ENCODE peak calls at places on chromosomes 1 and 21, in seven cellular contexts. C, X, B, M, J, N and Z are unnamed samples. For H3K9me3, the result is how much of the 10 kb centered on the place peaks cover.

GRCh38 chr1:109529895-109530456 is 9.7 kb upstream of the GPR61 start:
- ATAC-seq in N (no peak), C (no peak), J (peak), X (no peak), B (no peak), M (no peak), Z (no peak)

GRCh38 chr1:56156937-56157336 is 422.4 kb downstream of the PLPP3 start:
- ATAC-seq in N (no peak), B (no peak), C (no peak), M (no peak), X (no peak), J (no peak), Z (no peak)

GRCh38 chr1:245209658-245210415 is 55.1 kb downstream of the KIF26B start:
- ATAC-seq in J (no peak), X (peak), N (no peak), C (no peak), M (no peak), B (no peak), Z (no peak)

GRCh38 chr1:14441302-14441741 is 157.2 kb upstream of the KAZN start:
- ATAC-seq in M (no peak), X (no peak), J (peak), C (no peak), N (no peak), B (peak), Z (no peak)

GRCh38 chr1:224192082-224192786 is 9.2 kb downstream of the DEGS1 start:
- ATAC-seq in J (no peak), M (no peak), X (no peak), N (no peak), C (no peak), B (no peak), Z (no peak)

GRCh38 chr1:191590578-191590977 is 567.7 kb upstream of the RGS18 start:
- ATAC-seq in B (no peak), J (no peak), X (no peak), M (no peak), N (no peak), C (no peak), Z (no peak)

GRCh38 chr21:46544824-46545223 is 60.1 kb downstream of the S100B start:
- ATAC-seq in X (no peak), N (no peak), M (no peak), C (no peak), B (no peak), J (no peak), Z (no peak)

GRCh38 chr1:32100359-32100758 is 7.5 kb upstream of the KPNA6 start:
- ATAC-seq in N (no peak), C (no peak), B (no peak), J (no peak), X (peak), M (no peak), Z (peak)

GRCh38 chr1:998905-999796 is 746 bp downstream of the HES4 start:
- ATAC-seq in M (no peak), J (no peak), C (peak), X (peak), B (no peak), N (peak), Z (no peak)

GRCh38 chr1:179883040-179883501 is 986 bp downstream of the TOR1AIP1 start:
- ATAC-seq in B (peak), X (no peak), J (no peak), C (peak), M (peak), N (no peak), Z (no peak)

GRCh38 chr1:113255038-113255727 is 135.1 kb upstream of the MAGI3 start:
- ATAC-seq in N (peak), J (no peak), B (peak), C (no peak), M (peak), X (no peak), Z (no peak)

GRCh38 chr1:27561126-27561899 is 42.6 kb downstream of the AHDC1 start:
- ATAC-seq in M (no peak), B (no peak), N (no peak), X (peak), J (no peak), C (no peak), Z (no peak)

GRCh38 chr1:244112646-244113045 is 61.6 kb downstream of the ZBTB18 start:
- ATAC-seq in C (no peak), J (no peak), X (no peak), N (no peak), M (no peak), B (no peak), Z (no peak)

GRCh38 chr21:17612565-17613241 is at the start of gene BTG3:
- ATAC-seq in C (peak), N (peak), J (peak), B (peak), M (peak), X (peak), Z (peak)

GRCh38 chr1:248596615-248597014 is 885 bp downstream of the OR2T10 start:
- ATAC-seq in B (no peak), X (no peak), M (no peak), C (no peak), N (no peak), J (no peak), Z (no peak)

GRCh38 chr1:230147253-230148193 is 80.5 kb downstream of the GALNT2 start:
- ATAC-seq in X (no peak), M (no peak), N (peak), C (no peak), B (peak), J (no peak), Z (no peak)

GRCh38 chr1:243734311-243734700 is 115.7 kb downstream of the AKT3 start:
- ATAC-seq in N (no peak), B (no peak), C (peak), M (peak), X (peak), J (peak), Z (no peak)

GRCh38 chr1:34176830-34177613 is at the start of gene C1orf94:
- ATAC-seq in J (no peak), C (no peak), B (peak), M (no peak), N (peak), X (peak), Z (no peak)

GRCh38 chr1:185404864-185405568 is 88.0 kb upstream of the IVNS1ABP start:
- ATAC-seq in M (no peak), B (no peak), N (no peak), X (peak), J (no peak), C (no peak), Z (no peak)

GRCh38 chr1:3257788-3258187 is 188.8 kb downstream of the PRDM16 start:
- ATAC-seq in M (no peak), B (no peak), C (no peak), J (no peak), N (no peak), X (no peak), Z (no peak)

GRCh38 chr1:86948212-86948611 is 33.8 kb downstream of the HS2ST1 start:
- ATAC-seq in B (peak), N (no peak), C (no peak), X (no peak), J (no peak), M (no peak), Z (peak)

GRCh38 chr1:18452550-18452949 is 28.2 kb upstream of the KLHDC7A start:
- ATAC-seq in M (peak), C (peak), J (peak), B (no peak), N (peak), X (no peak), Z (no peak)

GRCh38 chr1:203058674-203058931 is 27.2 kb downstream of the MYOG start:
- ATAC-seq in J (no peak), M (peak), B (peak), C (peak), N (no peak), X (peak), Z (no peak)

GRCh38 chr1:27137544-27138075 is 17.3 kb downstream of the SLC9A1 start:
- ATAC-seq in J (no peak), B (peak), M (peak), X (peak), C (peak), N (peak), Z (peak)

GRCh38 chr1:153790282-153790995 is 15.2 kb downstream of the SLC27A3 start:
- ATAC-seq in B (peak), M (peak), X (peak), N (peak), C (peak), J (no peak), Z (peak)

GRCh38 chr1:207811920-207812720 is 60.3 kb downstream of the CD46 start:
- ATAC-seq in B (peak), M (peak), X (peak), N (peak), J (no peak), C (peak), Z (peak)
- H3K4me3 ChIP-seq in B (peak), M (no peak), X (peak), N (no peak), J (no peak), C (no peak), Z (peak)

DNA sequence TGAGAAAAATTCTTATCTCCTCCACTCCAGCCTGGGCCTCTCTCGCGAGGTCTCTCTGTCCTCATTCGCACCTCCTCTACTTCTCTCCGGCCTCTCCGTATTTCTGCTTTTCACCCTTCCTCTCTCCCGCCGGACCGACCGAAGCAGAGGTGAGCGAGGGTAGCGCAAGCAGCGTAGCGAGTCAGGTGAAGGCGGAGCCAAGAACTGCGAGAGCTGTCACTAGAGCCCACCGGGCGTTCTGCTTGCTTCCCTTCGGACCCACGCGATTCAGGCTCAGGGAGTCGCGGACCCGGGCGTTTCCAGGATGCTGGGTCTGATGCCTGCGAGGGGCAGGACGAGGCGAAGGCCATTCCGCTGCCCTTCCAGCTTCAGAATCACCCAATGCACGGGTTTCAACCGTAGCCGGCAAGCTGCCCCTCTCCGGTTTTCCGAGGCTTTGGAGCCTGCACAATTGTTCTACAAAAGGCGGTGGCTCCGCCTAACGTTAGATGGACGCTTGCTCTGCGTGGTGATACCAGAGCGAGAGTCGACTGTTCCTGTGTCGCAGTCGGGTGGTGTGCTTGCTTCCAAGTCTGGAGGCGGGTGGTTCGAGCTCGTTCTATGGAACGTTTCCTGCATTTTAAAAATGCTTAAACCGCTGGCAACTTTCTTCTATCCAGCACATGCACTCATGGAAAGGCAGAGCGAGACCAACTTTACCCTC is 310.2 kb downstream of the FAM72C start:
- ATAC-seq in B (peak), X (peak), C (no peak), M (no peak), J (peak), N (peak), Z (no peak)
- H3K9me3 ChIP-seq in B (under half), X (under half), C (under half), M (under half), J (under half), N (under half), Z (under half)

GRCh38 chr1:99763956-99764355 is 2.5 kb downstream of the FRRS1 start:
- ATAC-seq in N (no peak), C (no peak), X (no peak), B (no peak), M (no peak), J (peak), Z (no peak)
- H3K4me3 ChIP-seq in N (no peak), C (no peak), X (no peak), B (no peak), M (peak), J (no peak), Z (no peak)

GRCh38 chr1:212879947-212880690 is 22.0 kb downstream of the FLVCR1 start:
- ATAC-seq in X (no peak), C (no peak), J (no peak), N (no peak), B (no peak), M (no peak), Z (no peak)

GRCh38 chr1:212873518-212873917 is 15.4 kb downstream of the FLVCR1 start:
- ATAC-seq in N (no peak), X (no peak), C (no peak), M (no peak), J (no peak), B (no peak), Z (no peak)

GRCh38 chr1:212878418-212878817 is 20.3 kb downstream of the FLVCR1 start:
- ATAC-seq in M (no peak), B (no peak), X (no peak), C (no peak), N (no peak), J (no peak), Z (no peak)
- H3K9me3 ChIP-seq in M (under half), B (under half), X (under half), C (under half), N (under half), J (under half), Z (under half)

GRCh38 chr1:10638559-10639300 is 157.7 kb downstream of the CASZ1 start:
- ATAC-seq in N (no peak), J (no peak), M (no peak), X (no peak), B (no peak), C (peak), Z (no peak)

GRCh38 chr1:10639301-10640078 is 157.0 kb downstream of the CASZ1 start:
- ATAC-seq in B (no peak), C (no peak), N (no peak), J (no peak), M (no peak), X (no peak), Z (no peak)

GRCh38 chr1:10637400-10637799 is 159.0 kb downstream of the CASZ1 start:
- ATAC-seq in M (no peak), X (no peak), J (no peak), B (no peak), N (no peak), C (no peak), Z (no peak)

GRCh38 chr1:10635992-10636391 is 160.5 kb downstream of the CASZ1 start:
- ATAC-seq in J (peak), X (no peak), N (no peak), B (peak), C (no peak), M (no peak), Z (no peak)

DNA sequence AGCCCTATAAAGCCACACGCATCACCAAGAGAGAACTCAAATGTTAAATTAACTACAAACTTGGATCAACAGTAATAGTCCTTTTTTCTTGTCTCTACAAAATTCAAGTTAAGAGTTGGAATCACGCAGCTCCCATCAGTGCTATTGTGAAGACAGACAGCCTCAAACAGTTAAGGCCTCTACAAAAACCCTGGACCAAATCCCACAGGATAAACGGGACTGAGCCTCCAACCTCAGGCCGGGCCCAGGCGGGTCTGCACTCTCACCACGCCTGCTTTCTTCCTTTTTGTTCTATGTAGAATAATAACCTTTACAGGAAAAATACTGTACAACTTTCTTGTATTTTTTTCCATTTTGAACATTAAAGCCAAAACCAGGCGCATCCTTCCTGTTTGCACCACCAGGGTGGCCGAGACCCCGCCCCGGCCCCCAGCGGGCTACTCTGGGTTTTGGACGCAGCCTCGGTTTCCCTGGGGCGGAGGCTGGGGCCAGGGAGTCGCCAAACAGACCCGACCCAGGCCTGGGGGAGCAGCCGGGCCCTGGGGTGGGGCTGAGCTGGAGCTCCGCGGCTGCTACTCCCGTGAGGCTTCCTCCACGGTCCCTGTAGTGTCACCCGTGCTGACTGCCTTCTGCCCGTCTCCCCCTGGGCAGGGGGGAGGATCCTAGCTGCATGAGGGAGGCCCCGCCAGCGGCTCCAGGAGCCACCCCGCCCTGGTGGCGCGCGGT is 158.4 kb downstream of the CASZ1 start:
- ATAC-seq in N (no peak), M (no peak), B (no peak), X (no peak), C (peak), J (no peak), Z (no peak)
- H3K4me3 ChIP-seq in N (no peak), M (no peak), B (peak), X (peak), C (no peak), J (no peak), Z (no peak)